ENCODE peak calls at places on chromosomes 4 and X, in four cellular contexts. A is PC-9, Z is coronary artery, O is fibroblast of lung. E is an unnamed sample.

GRCh38 chr4:68361146-68361589 is 11.3 kb upstream of the YTHDC1 start:
- DNase-seq in A (peak), Z (no peak), O (peak), E (no peak)

GRCh38 chr4:163042306-163042705 is 124.4 kb downstream of the NAF1 start:
- DNase-seq in A (no peak), Z (no peak), O (no peak), E (no peak)

GRCh38 chr4:76951333-76952033 is 1.9 kb downstream of the SEPTIN11 start:
- DNase-seq in A (no peak), Z (no peak), O (peak), E (no peak)

GRCh38 chr4:52091811-52092210 is 40.7 kb downstream of the SPATA18 start:
- DNase-seq in A (no peak), Z (no peak), O (peak), E (no peak)

GRCh38 chr4:102578819-102579218 is 77.7 kb downstream of the NFKB1 start:
- DNase-seq in A (no peak), Z (no peak), O (peak), E (no peak)

GRCh38 chrX:44484607-44485146 is 58.0 kb downstream of the FUNDC1 start:
- DNase-seq in A (no peak), Z (no peak), O (no peak), E (no peak)

GRCh38 chrX:30610050-30610449 is 32.5 kb upstream of the TASL start:
- DNase-seq in A (no peak), Z (no peak), O (no peak), E (no peak)

GRCh38 chr4:39621582-39621981 is 17.1 kb downstream of the SMIM14 start:
- DNase-seq in A (peak), Z (no peak), O (peak), E (no peak)

GRCh38 chrX:29693912-29694311 is 521.5 kb upstream of the MAGEB2 start:
- DNase-seq in A (no peak), Z (no peak), O (no peak), E (no peak)

GRCh38 chrX:154711264-154711663 is 39.6 kb downstream of the GAB3 start:
- DNase-seq in A (no peak), Z (no peak), O (no peak), E (no peak)

GRCh38 chrX:150036641-150037040 is 98.3 kb upstream of the EOLA2 start:
- DNase-seq in A (no peak), Z (no peak), O (no peak), E (no peak)

GRCh38 chrX:113675278-113675677 is 834.6 kb upstream of the AMOT start:
- DNase-seq in A (no peak), Z (no peak), O (no peak), E (no peak)

GRCh38 chr4:182133033-182133432 is 110.2 kb upstream of the TENM3 start:
- DNase-seq in A (no peak), Z (no peak), O (no peak), E (no peak)

GRCh38 chr4:39255916-39256315 is 73.6 kb downstream of the WDR19 start:
- DNase-seq in A (no peak), Z (no peak), O (no peak), E (no peak)

GRCh38 chr4:38993683-38994082 is 38.5 kb downstream of the TMEM156 start:
- DNase-seq in A (no peak), Z (no peak), O (no peak), E (no peak)

GRCh38 chrX:76453737-76454406 is 26.4 kb downstream of the MAGEE1 start:
- DNase-seq in A (no peak), Z (no peak), O (no peak), E (no peak)

GRCh38 chr4:74407891-74408290 is 37.0 kb upstream of the AREG start:
- DNase-seq in A (no peak), Z (no peak), O (no peak), E (no peak)
- H3K27ac ChIP-seq in A (no peak), Z (no peak), O (no peak), E (no peak)

DNA sequence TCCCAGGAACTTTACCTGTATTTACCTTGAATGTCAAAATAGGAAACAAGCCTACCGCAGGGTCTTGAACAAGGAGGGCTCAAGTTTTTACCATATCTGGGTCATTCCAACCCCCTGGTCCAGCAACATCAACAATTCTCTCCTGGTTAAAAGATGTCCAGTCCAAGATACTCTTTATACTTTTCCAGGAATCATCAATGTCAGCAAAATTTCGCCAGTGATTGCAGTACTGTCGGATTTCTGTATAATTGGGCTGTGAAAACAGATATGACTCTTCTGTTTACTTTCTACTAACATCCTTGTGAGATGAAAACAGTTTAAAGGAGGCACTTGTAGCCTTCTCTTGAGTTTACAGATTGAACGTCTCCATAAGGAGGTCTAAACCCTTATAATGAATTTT is 7.9 kb downstream of the RPL36A start:
- DNase-seq in A (no peak), Z (no peak), O (no peak), E (no peak)
- H3K27ac ChIP-seq in A (no peak), Z (no peak), O (no peak), E (no peak)

GRCh38 chr4:81335221-81335912 is 120.3 kb upstream of the PRKG2 start:
- DNase-seq in A (no peak), Z (no peak), O (no peak), E (no peak)
- H3K27ac ChIP-seq in A (no peak), Z (no peak), O (no peak), E (no peak)

GRCh38 chr4:26136615-26137014 is 184.2 kb upstream of the RBPJ start:
- DNase-seq in A (no peak), Z (no peak), O (no peak), E (no peak)

GRCh38 chr4:26141101-26141830 is 179.5 kb upstream of the RBPJ start:
- DNase-seq in A (no peak), Z (no peak), O (peak), E (no peak)

GRCh38 chr4:26140150-26140898 is 180.5 kb upstream of the RBPJ start:
- DNase-seq in A (no peak), Z (no peak), O (peak), E (no peak)

GRCh38 chr4:26141916-26142638 is 178.7 kb upstream of the RBPJ start:
- DNase-seq in A (no peak), Z (no peak), O (peak), E (no peak)

DNA sequence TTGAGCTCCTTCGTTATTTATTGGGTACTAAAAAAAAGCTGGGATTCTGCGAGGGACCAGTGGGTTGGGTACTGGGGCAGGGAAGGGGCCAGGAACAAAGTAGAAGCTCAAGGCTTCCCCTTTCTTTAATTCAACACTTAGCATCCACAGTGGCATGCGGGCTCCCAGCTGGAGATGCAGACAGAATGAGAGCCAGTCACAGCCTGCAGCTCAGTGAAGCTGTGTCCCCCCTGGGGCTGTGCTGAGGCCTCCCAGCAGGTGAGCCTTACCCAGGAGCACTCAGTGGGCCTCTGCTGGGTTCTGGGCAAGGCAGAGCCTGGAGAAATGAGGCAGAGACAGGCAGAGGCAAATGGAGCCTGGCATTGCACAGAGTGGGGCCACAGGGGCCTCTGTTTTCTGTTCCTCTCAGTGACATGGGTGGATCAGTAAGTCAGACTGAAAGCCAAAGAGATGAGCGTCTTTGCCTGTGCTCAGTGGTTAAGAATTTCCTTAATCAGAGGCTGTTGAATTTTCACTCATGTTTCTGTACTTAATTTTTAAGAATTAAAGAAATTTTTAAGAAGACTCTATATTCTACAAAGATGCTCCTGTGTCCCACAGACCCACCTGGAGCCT is 181.4 kb upstream of the RBPJ start:
- DNase-seq in A (no peak), Z (no peak), O (no peak), E (no peak)
- H3K27ac ChIP-seq in A (no peak), Z (no peak), O (no peak), E (no peak)